ENCODE peak calls at places on chromosomes 12 and 14, in seven cellular contexts. X is adipocyte; B is stomach; Z is effector memory CD4-positive, alpha-beta T cell; E is body of pancreas; S is kidney epithelial cell; L is A549. F is an unnamed sample.

GRCh38 chr14:80959448-80960006 is 4.1 kb downstream of the TSHR start:
- DNase-seq in X (no peak), E (no peak), B (no peak), L (no peak), Z (no peak), S (no peak), F (no peak)

GRCh38 chr12:79665488-79665887 is 25.3 kb downstream of the PAWR start:
- DNase-seq in L (no peak), Z (no peak), X (no peak), E (no peak), B (no peak), S (no peak), F (no peak)

GRCh38 chr12:26297386-26298070 is 102.2 kb downstream of the SSPN start:
- DNase-seq in E (no peak), B (no peak), L (no peak), X (no peak), S (no peak), Z (no peak), F (no peak)

GRCh38 chr12:77344651-77345050 is 279.3 kb upstream of the E2F7 start:
- DNase-seq in B (no peak), E (no peak), S (no peak), Z (no peak), L (no peak), X (no peak), F (no peak)

GRCh38 chr12:26088999-26089398 is 35.8 kb downstream of the BHLHE41 start:
- DNase-seq in L (no peak), E (no peak), S (no peak), Z (no peak), B (no peak), X (no peak), F (no peak)

GRCh38 chr12:123085730-123086487 is 65.0 kb downstream of the PITPNM2 start:
- DNase-seq in Z (no peak), X (peak), L (peak), B (peak), S (peak), E (peak), F (no peak)

GRCh38 chr14:55581011-55581806 is 1.2 kb downstream of the KTN1 start:
- DNase-seq in E (peak), X (peak), L (peak), S (no peak), B (peak), Z (peak), F (no peak)

GRCh38 chr14:50060871-50061663 is 55.3 kb downstream of the VCPKMT start:
- DNase-seq in E (peak), B (no peak), L (peak), Z (peak), S (peak), X (peak), F (peak)

GRCh38 chr14:69625299-69626131 is 14.1 kb downstream of the SUSD6 start:
- DNase-seq in X (peak), E (peak), L (no peak), S (no peak), Z (peak), B (peak), F (no peak)

GRCh38 chr12:28941248-28941647 is 207.8 kb upstream of the FAR2 start:
- DNase-seq in Z (no peak), B (no peak), L (no peak), X (no peak), E (no peak), S (no peak), F (no peak)

GRCh38 chr12:105335856-105336255 is 5.4 kb downstream of the C12orf75 start:
- DNase-seq in L (no peak), E (no peak), Z (no peak), B (no peak), S (no peak), X (no peak), F (no peak)

GRCh38 chr12:11795910-11796459 is 146.5 kb downstream of the ETV6 start:
- DNase-seq in X (peak), E (peak), S (peak), B (no peak), L (no peak), Z (no peak), F (peak)

GRCh38 chr12:27822076-27822712 is 42.2 kb upstream of the MANSC4 start:
- DNase-seq in S (peak), E (no peak), X (peak), Z (peak), B (no peak), L (no peak), F (no peak)

GRCh38 chr14:75515631-75515999 is 6.7 kb upstream of the BATF start:
- DNase-seq in S (no peak), B (no peak), X (no peak), L (no peak), Z (no peak), E (no peak), F (no peak)

GRCh38 chr14:63157195-63157594 is 47.0 kb upstream of the RHOJ start:
- DNase-seq in B (no peak), E (no peak), L (no peak), Z (no peak), S (no peak), X (no peak), F (no peak)

GRCh38 chr12:6326316-6326959 is 15.4 kb downstream of the TNFRSF1A start:
- DNase-seq in B (peak), L (peak), E (no peak), S (no peak), Z (no peak), X (no peak), F (no peak)

GRCh38 chr14:45699451-45699850 is 446.4 kb upstream of the MIS18BP1 start:
- DNase-seq in L (no peak), X (no peak), Z (no peak), S (no peak), E (no peak), B (no peak), F (no peak)

GRCh38 chr14:30896435-30896834 is 22.1 kb downstream of the COCH start:
- DNase-seq in L (no peak), E (no peak), B (no peak), Z (no peak), X (no peak), S (no peak), F (no peak)

GRCh38 chr14:68774771-68775613 is 17.9 kb downstream of the ZFP36L1 start:
- DNase-seq in Z (no peak), L (no peak), B (peak), E (peak), X (peak), S (no peak), F (peak)

GRCh38 chr12:116635487-116635886 is 76.3 kb downstream of the MAP1LC3B2 start:
- DNase-seq in E (no peak), X (no peak), Z (no peak), S (no peak), B (no peak), L (no peak), F (no peak)

GRCh38 chr12:104737113-104737512 is 221.0 kb downstream of the SLC41A2 start:
- DNase-seq in L (no peak), Z (no peak), X (no peak), B (no peak), S (no peak), E (no peak), F (no peak)

GRCh38 chr12:6187948-6188793 is 12.0 kb upstream of the CD9 start:
- DNase-seq in L (no peak), X (no peak), S (no peak), Z (no peak), E (no peak), B (no peak), F (no peak)

GRCh38 chr14:79293482-79293881 is 917.8 kb downstream of the DIO2 start:
- DNase-seq in Z (no peak), B (no peak), X (no peak), E (no peak), L (no peak), S (no peak), F (no peak)

GRCh38 chr14:103115845-103116572 is 7.3 kb upstream of the TNFAIP2 start:
- DNase-seq in X (no peak), E (no peak), Z (no peak), S (no peak), L (no peak), B (no peak), F (no peak)

GRCh38 chr12:48197549-48197966 is 5.5 kb downstream of the OR10AD1 start:
- DNase-seq in E (peak), Z (no peak), S (no peak), L (peak), X (peak), B (no peak), F (no peak)

GRCh38 chr14:68794856-68795601 is 2.2 kb upstream of the ZFP36L1 start:
- DNase-seq in Z (no peak), X (peak), B (peak), E (peak), L (no peak), S (no peak), F (peak)

GRCh38 chr12:46388427-46388992 is 15.9 kb upstream of the SLC38A2 start:
- DNase-seq in S (no peak), X (peak), B (no peak), Z (no peak), E (no peak), L (no peak), F (no peak)

GRCh38 chr14:31441273-31442110 is 15.8 kb downstream of the DTD2 start:
- DNase-seq in B (no peak), Z (no peak), S (no peak), E (no peak), L (no peak), X (peak), F (peak)

GRCh38 chr14:32397871-32398640 is 69.0 kb downstream of the AKAP6 start:
- DNase-seq in L (no peak), E (no peak), B (no peak), X (peak), Z (no peak), S (no peak), F (peak)

GRCh38 chr14:89910706-89911017 is 43.9 kb downstream of the EFCAB11 start:
- DNase-seq in Z (no peak), S (no peak), X (no peak), B (no peak), L (no peak), E (no peak), F (no peak)
- H3K4me3 ChIP-seq in Z (no peak), S (no peak), X (peak), B (no peak), L (peak), E (no peak), F (no peak)

GRCh38 chr14:22283000-22283399 is 306.0 kb downstream of the DAD1 start:
- DNase-seq in S (no peak), E (no peak), Z (no peak), L (no peak), X (no peak), B (no peak), F (no peak)
- H3K4me3 ChIP-seq in S (no peak), E (no peak), Z (no peak), L (no peak), X (no peak), B (no peak), F (no peak)

GRCh38 chr14:82879949-82880535 is 1346.4 kb upstream of the SEL1L start:
- DNase-seq in X (no peak), S (no peak), E (no peak), L (no peak), Z (no peak), B (no peak), F (no peak)
- H3K4me3 ChIP-seq in X (no peak), S (no peak), E (no peak), L (no peak), Z (no peak), B (no peak), F (no peak)

DNA sequence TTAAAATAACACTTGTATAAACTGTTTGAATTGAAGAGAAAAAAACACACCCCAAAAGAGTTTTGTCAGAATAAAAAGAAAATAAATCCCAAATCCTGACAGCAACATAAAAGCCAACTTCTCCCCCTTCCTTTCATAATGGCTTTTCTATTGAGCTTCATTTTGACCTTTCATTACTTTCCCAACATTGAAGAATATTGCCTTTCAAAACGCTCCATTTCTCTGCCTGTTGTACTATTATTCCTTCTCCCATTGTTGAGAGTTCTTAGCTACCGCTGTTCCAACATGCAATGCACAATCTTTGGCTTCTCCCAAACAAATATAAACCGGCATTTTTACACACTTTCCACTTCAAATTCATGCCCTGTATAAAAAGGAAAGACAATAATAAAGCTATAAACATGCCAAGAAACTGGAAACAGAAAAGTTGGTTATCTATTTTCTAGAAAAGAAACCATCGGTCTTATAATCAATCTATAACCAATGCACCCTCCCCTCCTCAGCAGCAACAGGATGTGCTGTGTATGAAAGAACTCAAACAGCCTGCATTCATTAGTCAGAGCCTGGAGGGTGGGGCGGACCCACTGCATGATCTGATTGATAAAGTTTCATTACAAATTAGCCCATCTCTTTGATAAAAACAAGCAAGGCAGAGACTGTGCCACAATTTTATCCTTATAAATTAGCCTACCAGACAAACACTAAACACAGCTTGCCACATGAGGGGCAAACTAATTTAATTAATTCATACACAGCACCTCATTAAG is 448.3 kb downstream of the BCAT1 start:
- DNase-seq in Z (no peak), E (no peak), L (no peak), S (no peak), X (no peak), B (no peak), F (no peak)
- H3K4me3 ChIP-seq in Z (no peak), E (no peak), L (no peak), S (no peak), X (peak), B (no peak), F (no peak)

GRCh38 chr12:54277823-54278276 is 2.1 kb downstream of the CBX5 start:
- DNase-seq in X (peak), E (no peak), S (no peak), B (no peak), Z (no peak), L (no peak), F (no peak)
- H3K4me3 ChIP-seq in X (peak), E (no peak), S (peak), B (no peak), Z (no peak), L (peak), F (peak)

GRCh38 chr12:112420740-112421139 is 2.0 kb downstream of the PTPN11 start:
- DNase-seq in B (no peak), S (no peak), L (no peak), X (no peak), Z (no peak), E (no peak), F (no peak)
- H3K4me3 ChIP-seq in B (no peak), S (no peak), L (no peak), X (no peak), Z (no peak), E (no peak), F (no peak)

DNA sequence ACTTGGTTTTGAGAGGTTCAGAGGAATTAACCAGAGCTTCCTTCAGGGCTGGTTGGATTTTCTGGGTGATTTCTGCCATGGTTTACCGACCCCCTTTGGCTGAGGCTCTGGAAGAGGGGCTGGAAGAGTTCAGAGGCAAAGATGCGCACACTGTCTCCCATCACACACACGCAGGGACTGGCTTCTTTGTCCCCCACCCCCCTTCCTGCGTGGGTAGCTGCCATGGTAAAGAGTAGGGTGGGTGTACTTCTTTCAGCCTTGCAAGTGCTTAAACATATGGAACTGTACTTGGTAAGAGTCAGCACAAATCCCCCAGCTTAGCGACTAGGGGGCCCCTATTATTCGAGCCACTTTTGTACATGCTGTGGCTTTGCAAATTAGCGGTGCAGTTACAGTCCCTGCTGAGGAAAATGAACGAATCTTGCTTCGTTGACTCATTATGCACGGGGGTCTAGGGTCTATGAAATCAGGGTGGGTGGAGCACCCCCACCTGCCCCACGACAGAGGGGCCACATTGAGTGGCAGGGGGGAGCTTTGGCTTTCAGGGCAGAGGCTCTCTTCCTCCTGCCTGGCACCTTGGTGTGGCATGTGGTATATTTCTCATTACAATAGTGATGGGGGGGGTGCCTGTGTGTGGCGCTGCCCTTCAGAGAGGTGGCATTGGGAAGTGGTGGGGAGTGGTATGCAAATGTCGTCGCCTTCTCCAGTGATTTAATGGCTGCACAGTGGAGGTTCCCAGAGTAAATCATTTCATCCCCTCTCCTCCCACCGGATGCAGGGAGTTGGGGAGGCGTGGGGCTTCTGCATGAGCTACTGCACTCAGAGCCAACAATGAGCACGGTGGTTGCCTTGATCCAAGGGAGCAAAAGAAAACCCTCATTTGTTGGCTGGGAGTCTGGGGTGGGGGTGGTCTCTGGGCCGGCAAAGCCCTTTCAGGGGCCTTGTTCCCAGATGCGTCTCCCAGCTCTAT is 124.0 kb downstream of the AACS start:
- DNase-seq in Z (no peak), L (no peak), B (no peak), X (no peak), E (no peak), S (no peak), F (no peak)
- H3K4me3 ChIP-seq in Z (no peak), L (no peak), B (no peak), X (no peak), E (no peak), S (no peak), F (no peak)

DNA sequence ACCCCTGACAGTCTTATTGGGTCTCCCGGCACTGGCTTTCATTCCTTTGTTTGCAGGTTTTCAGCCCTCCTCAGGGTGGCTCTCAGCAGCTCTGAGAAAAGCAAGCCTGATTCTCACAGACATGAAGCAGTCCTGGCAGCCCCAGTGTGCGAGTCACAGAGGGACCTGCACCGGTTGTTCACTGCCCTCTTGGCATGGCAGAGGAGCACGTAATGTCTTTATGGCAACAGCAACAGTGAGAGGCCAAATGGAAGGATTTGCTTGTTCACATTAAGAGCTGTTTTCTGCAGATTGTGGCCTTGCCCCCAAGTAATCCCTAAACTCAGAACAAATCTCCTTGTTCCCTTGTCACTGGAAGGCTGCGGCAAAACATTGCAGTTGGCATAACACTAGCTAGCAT is 3.4 kb downstream of the KCNA5 start:
- DNase-seq in E (no peak), L (no peak), Z (no peak), B (no peak), X (no peak), S (no peak), F (no peak)
- H3K4me3 ChIP-seq in E (no peak), L (no peak), Z (no peak), B (no peak), X (no peak), S (no peak), F (no peak)

DNA sequence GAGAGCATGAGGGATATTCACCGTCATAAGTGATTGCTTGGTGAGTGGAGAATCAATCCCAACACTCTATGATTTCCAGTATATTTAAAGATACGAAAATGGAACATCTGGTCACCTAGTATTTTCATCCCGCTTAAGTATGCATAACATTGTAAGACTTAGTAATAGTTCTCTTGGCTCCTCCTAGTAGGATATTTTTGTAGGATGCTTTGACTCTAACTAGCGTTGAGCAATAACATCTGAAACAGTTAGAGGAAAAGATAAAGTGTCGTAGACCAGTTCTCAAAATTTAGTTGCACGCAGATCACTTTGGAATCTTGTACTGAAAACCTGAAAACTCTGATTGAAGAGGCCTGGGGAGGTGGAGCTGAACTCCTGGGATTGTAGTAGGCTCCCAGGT is 7.6 kb downstream of the SAMD4A start:
- DNase-seq in S (no peak), B (no peak), E (no peak), X (no peak), L (no peak), Z (no peak), F (no peak)
- H3K4me3 ChIP-seq in S (no peak), B (no peak), E (no peak), X (no peak), L (no peak), Z (no peak), F (no peak)

F was measured in AG04449.